ENCODE peak calls at places on chromosomes 4 and X, in seven cellular contexts. C, X, Y, T, D, I and G are unnamed samples.

GRCh38 chrX:151983186-151983585 is 8.7 kb upstream of the GABRE start:
- DNase-seq in I (no peak), C (no peak), Y (no peak), X (no peak), D (no peak), T (peak), G (no peak)

GRCh38 chr4:186723207-186724047 is at the start of gene FAT1:
- DNase-seq in Y (peak), I (no peak), X (no peak), T (peak), D (peak), C (peak), G (no peak)

GRCh38 chr4:71188197-71188625 is 150.6 kb upstream of the SLC4A4 start:
- DNase-seq in I (no peak), C (no peak), T (no peak), D (no peak), Y (peak), X (no peak), G (no peak)

GRCh38 chr4:8267077-8267476 is 2.5 kb upstream of the HTRA3 start:
- DNase-seq in D (peak), X (peak), T (no peak), C (peak), Y (peak), I (no peak), G (no peak)

GRCh38 chr4:127212701-127213100 is 420.1 kb upstream of the INTU start:
- DNase-seq in C (no peak), Y (no peak), I (no peak), T (peak), X (no peak), D (peak), G (no peak)

GRCh38 chrX:18012974-18013373 is 151.9 kb upstream of the RAI2 start:
- DNase-seq in D (no peak), Y (no peak), C (no peak), T (no peak), I (no peak), X (no peak), G (no peak)

GRCh38 chr4:41172772-41173171 is 41.6 kb downstream of the APBB2 start:
- DNase-seq in I (no peak), X (no peak), Y (no peak), T (no peak), C (no peak), D (no peak), G (no peak)

GRCh38 chrX:149829751-149830191 is 48.0 kb downstream of the MAGEA9 start:
- DNase-seq in T (peak), D (peak), I (peak), X (no peak), Y (no peak), C (no peak), G (no peak)

GRCh38 chr4:185224597-185224996 is 15.2 kb downstream of the SNX25 start:
- DNase-seq in T (no peak), I (no peak), D (no peak), C (no peak), X (no peak), Y (no peak), G (no peak)
- TF ChIP-seq CTCF in T (peak), I (no peak), D (no peak), C (no peak), X (no peak), Y (no peak), G (no peak)

GRCh38 chr4:168794092-168794707 is 215.9 kb downstream of the CBR4 start:
- DNase-seq in Y (no peak), X (no peak), T (no peak), C (no peak), I (no peak), D (no peak), G (no peak)
- TF ChIP-seq CTCF in Y (no peak), X (no peak), T (no peak), C (no peak), I (no peak), D (no peak), G (no peak)

GRCh38 chr4:180960758-180961401 is 1282.3 kb upstream of the TENM3 start:
- DNase-seq in X (no peak), T (peak), Y (no peak), D (no peak), C (no peak), I (no peak), G (no peak)
- TF ChIP-seq CTCF in X (no peak), T (peak), Y (no peak), D (peak), C (no peak), I (peak), G (no peak)

GRCh38 chrX:105700316-105700715 is 122.0 kb upstream of the NRK start:
- DNase-seq in I (no peak), Y (no peak), X (no peak), C (no peak), T (no peak), D (no peak), G (no peak)
- TF ChIP-seq CTCF in I (no peak), Y (no peak), X (no peak), C (no peak), T (no peak), D (no peak), G (no peak)

DNA sequence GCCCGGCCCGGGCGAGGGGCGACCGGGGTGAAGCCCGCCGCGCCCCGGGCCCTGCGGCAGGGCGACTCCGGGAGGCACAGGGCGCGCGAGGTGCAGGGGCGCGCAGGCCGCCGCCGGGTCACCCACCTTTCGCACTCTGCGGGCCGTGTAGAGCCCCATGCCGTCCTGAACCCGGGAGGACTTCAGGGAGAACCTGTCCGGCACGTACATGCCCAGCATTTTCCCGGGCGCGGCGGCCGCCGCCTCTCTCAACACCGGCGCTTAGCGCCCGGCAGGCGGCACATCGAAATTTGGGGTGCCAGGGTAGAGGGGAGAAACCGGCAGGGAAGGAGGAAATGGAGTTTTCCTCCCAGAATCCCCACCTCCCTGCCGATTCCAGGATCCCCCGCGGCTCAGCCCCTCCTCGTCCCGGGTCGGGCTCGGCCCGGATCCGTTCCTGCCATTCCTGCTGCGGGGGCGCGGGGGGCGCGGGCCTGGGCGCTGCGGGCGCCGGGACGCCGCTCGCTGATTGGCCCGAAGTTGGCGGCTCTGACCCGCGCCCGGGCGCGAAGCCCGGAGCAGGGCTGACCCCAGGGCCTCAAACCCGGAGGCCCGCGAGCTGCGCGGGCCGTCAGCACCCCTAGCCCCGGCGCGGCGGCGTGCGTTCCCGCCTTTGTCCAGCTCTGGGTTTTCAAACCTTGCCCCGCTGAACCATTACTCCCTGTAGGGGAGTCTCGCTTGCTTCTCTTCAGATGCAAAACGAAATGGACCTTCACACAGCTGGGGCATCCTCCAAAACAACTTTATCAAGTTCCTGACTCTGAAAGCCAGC is at the start of gene PRDM5:
- DNase-seq in D (peak), X (peak), Y (peak), C (peak), I (no peak), T (peak), G (no peak)
- TF ChIP-seq CTCF in D (no peak), X (no peak), Y (no peak), C (peak), I (peak), T (peak), G (no peak)

DNA sequence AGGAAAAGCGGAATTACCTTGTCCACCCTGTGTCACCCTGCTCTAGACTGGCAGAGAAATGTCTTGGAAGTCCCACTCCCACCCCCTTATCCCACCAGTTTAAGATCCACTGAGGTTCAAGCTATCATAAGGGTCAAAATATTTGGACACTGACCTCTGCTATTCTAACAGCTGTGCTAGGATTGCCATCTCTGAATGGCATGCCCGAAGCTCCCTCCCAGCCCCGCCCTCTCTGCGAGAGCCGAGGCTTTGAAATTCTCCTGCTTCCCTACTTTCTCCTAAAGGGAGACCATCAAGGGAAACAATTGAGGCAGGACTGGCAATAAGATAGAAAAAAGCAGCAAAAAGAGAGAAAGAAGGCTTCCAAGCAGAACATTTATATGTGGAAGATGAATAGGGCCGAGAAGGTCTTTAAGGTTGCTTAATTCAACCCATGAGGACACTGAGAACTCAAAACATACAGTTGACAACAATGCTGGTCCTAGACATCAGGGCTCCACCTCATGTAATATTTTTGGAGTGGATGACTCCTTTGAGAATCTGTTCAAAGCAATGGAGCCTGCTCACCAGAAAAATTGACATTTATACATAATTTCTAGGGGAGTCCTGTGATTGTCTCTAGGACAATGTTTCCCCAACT is 338.7 kb upstream of the F9 start:
- DNase-seq in Y (no peak), T (no peak), I (no peak), D (no peak), C (no peak), X (no peak), G (no peak)
- TF ChIP-seq CTCF in Y (no peak), T (no peak), I (no peak), D (no peak), C (no peak), X (no peak), G (no peak)

GRCh38 chrX:20061869-20062254 is 54.8 kb downstream of the MAP7D2 start:
- DNase-seq in X (no peak), Y (no peak), C (no peak), D (peak), I (peak), T (peak), G (no peak)

GRCh38 chrX:20063153-20063552 is 53.6 kb downstream of the MAP7D2 start:
- DNase-seq in C (no peak), I (no peak), X (no peak), D (no peak), T (no peak), Y (no peak), G (no peak)

GRCh38 chrX:20060961-20061868 is 55.5 kb downstream of the MAP7D2 start:
- DNase-seq in D (no peak), C (no peak), X (no peak), I (no peak), Y (no peak), T (no peak), G (no peak)

GRCh38 chrX:20066968-20067708 is 49.6 kb downstream of the MAP7D2 start:
- DNase-seq in D (peak), I (no peak), X (peak), Y (peak), T (peak), C (no peak), G (peak)

DNA sequence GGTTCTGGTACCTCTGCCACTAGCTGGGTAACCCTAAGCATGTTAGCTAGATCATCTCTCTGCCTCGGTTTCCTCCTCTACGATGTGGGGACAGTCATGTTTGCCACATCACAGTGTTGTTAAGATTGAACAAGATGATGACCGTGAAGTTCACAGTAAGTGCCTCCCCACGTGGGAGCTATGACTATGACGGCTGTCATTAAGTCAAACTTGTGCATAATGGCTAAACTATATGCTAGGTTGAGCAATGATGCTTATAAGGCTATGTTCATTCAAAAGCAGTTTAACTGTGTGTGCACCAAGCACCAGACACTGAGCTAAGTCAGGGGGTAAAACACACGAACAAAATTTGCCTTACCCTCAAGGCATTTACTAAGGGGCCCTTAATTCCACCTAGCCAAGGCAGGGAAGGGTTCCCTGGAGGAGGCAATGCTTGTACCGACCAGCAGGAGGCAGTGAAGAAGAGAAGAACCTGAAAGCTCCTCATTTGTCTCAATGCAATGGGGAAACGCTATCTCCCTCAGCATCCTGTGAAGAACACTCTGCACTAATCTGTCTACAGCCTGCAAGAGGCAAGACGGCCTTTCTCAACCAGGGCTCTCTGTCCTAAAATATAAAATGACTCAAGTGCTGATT is 52.9 kb downstream of the MAP7D2 start:
- DNase-seq in X (no peak), Y (no peak), C (peak), T (no peak), I (no peak), D (peak), G (no peak)
- TF ChIP-seq CTCF in X (no peak), Y (no peak), C (peak), T (peak), I (peak), D (no peak), G (no peak)